ENCODE peak calls at places on chromosomes 3 and 15, in five cellular contexts. F is GM12891, M is uterus, O is sigmoid colon, E is K562. K is an unnamed sample.

GRCh38 chr3:57544181-57545125 is at the start of gene DNAH12:
- DNase-seq in F (peak), M (no peak), O (no peak), E (peak), K (peak)

GRCh38 chr15:63366451-63366850 is 15.2 kb downstream of the CA12 start:
- DNase-seq in F (no peak), M (no peak), O (no peak), E (no peak), K (no peak)

GRCh38 chr3:154244644-154245043 is 79.6 kb downstream of the DHX36 start:
- DNase-seq in F (no peak), M (no peak), O (no peak), E (no peak), K (no peak)

GRCh38 chr3:15280853-15281532 is 51.4 kb downstream of the SH3BP5 start:
- DNase-seq in F (no peak), M (no peak), O (no peak), E (no peak), K (no peak)

GRCh38 chr15:42401544-42402478 is 42.5 kb downstream of the CAPN3 start:
- DNase-seq in F (no peak), M (no peak), O (no peak), E (peak), K (no peak)

GRCh38 chr3:126354776-126355175 is 2.4 kb downstream of the KLF15 start:
- DNase-seq in F (no peak), M (no peak), O (peak), E (no peak), K (no peak)

GRCh38 chr15:77243146-77243545 is 172.2 kb upstream of the TSPAN3 start:
- DNase-seq in F (no peak), M (no peak), O (no peak), E (no peak), K (no peak)

GRCh38 chr3:56960234-56960917 is 100.1 kb upstream of the SPATA12 start:
- DNase-seq in F (no peak), M (no peak), O (no peak), E (no peak), K (no peak)

DNA sequence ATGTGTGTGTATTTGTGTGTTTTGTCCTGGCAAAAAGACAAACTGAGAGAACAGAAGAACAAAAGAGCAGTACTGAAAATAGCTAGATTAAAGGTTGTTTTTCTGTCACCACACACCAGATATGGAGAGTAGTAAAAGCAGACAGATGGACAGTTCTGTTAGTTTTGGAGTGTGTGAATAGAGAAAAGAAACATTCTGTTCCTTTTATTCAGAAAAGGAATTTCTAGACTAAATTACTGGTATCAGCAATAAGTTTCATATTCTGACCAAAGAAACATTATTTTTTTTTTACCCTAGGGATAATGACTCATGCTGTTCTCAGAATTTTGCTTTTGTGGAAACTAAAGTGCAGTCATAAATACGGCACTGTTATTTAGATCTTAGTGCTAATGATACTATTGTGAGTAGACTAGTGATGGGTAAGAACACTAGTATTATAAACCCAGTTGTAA is 32.9 kb downstream of the PIK3CA start:
- DNase-seq in F (no peak), M (no peak), O (no peak), E (no peak), K (no peak)
- TF ChIP-seq POLR2A in F (no peak), M (no peak), O (no peak), E (no peak), K (no peak)

GRCh38 chr3:45841380-45841700 is 579 bp downstream of the LZTFL1 start:
- DNase-seq in F (no peak), M (no peak), O (no peak), E (no peak), K (peak)
- TF ChIP-seq POLR2A in F (no peak), M (no peak), O (no peak), E (no peak), K (no peak)

GRCh38 chr3:132401255-132401654 is 16.0 kb upstream of the DNAJC13 start:
- DNase-seq in F (no peak), M (no peak), O (no peak), E (no peak), K (no peak)

GRCh38 chr3:132395126-132395525 is 22.2 kb upstream of the DNAJC13 start:
- DNase-seq in F (no peak), M (no peak), O (no peak), E (no peak), K (no peak)

GRCh38 chr3:132394334-132394733 is 23.0 kb upstream of the DNAJC13 start:
- DNase-seq in F (no peak), M (peak), O (no peak), E (no peak), K (no peak)

GRCh38 chr3:132396255-132396654 is 21.0 kb upstream of the DNAJC13 start:
- DNase-seq in F (no peak), M (no peak), O (no peak), E (no peak), K (no peak)

DNA sequence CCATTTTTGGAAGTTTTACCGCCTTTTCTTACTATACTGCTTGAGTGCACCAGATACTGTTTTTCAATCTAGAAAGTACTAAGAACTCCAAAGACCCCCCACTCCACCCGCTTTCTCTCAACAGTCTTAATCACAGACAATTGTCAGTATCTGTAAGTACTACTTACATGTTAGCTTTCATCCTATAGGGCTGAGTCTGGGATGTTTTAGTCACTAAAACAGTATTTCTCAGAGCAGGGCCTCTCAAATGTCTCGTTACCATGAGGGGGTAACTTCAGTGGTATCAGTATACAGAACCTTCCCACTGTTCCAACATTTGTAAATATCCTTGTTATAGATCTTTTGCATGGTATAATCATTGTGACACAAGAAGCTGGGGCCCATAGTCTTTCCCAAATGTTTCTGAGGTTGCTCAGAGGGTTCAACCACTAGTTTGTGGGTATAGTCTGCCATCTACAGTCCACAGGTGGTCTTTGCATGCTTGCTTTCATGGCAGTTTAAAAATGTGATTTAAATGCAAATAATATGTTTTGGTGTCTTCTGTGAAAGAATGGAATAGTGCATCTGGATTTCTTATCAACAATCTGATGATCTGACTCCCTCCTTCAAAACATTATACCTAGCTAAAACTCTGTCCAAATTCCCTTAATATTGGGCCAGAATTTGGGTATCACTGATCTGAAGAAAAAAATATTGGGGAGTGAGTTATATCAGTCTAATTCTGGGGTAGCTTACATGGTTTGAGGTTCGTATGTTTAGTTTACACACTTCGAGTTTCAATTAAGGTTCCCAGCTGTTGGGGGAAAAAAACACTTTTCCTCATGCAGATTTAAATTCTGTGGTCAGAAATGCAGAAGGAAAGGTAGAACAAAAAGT is 18.0 kb upstream of the DNAJC13 start:
- DNase-seq in F (peak), M (no peak), O (no peak), E (peak), K (peak)
- TF ChIP-seq POLR2A in F (no peak), M (no peak), O (no peak), E (no peak), K (no peak)

GRCh38 chr15:44537728-44538240 is 837 bp downstream of the EIF3J start:
- DNase-seq in F (no peak), M (no peak), O (no peak), E (peak), K (no peak)

GRCh38 chr15:44536298-44536961 is 517 bp upstream of the EIF3J start:
- DNase-seq in F (no peak), M (no peak), O (no peak), E (peak), K (no peak)

GRCh38 chr15:44535509-44536297 is 1.2 kb upstream of the EIF3J start:
- DNase-seq in F (no peak), M (peak), O (peak), E (no peak), K (peak)

GRCh38 chr15:44535092-44535491 is 1.9 kb upstream of the EIF3J start:
- DNase-seq in F (no peak), M (no peak), O (no peak), E (no peak), K (no peak)

DNA sequence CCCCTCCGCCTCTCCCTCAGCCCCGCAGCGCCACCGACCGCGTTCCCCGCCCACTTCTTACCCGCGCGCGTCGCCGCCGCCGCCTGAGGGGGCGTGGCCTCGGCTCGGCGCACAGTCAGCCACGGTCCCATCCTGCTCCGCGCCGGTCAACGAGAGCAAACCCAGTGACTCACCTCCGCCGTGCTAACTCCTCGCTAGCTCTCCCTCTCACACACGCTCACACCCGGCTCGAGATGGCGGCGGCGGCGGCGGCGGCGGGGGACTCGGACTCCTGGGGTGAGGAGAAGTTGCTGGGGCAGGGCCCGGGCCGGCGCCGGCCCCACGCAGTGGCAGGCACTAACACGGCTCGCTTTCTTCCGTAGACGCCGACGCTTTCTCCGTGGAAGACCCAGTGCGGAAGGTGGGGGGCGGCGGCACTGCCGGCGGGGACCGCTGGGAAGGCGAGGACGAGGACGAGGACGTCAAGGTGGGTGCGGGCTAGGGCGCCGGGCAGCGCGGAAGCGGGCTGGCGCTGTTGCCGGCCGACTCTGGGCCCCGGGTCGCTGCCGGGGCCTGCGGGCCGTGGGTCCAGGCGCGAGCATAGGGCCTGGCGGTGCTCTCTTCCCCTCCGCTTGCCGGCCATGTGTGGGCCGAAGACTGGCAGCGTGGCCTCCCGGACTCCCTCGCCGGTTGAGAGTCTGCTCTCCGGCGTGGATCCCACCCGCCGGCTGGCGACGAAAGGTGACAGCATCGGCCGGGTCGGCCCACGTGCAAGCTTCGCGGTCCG is at the start of gene EIF3J:
- DNase-seq in F (peak), M (peak), O (peak), E (peak), K (peak)
- TF ChIP-seq POLR2A in F (peak), M (peak), O (peak), E (peak), K (peak)

GRCh38 chr3:53881691-53882593 is at the start of gene ACTR8:
- DNase-seq in F (peak), M (peak), O (peak), E (peak), K (peak)
- TF ChIP-seq POLR2A in F (peak), M (peak), O (peak), E (peak), K (no peak)

GRCh38 chr3:141380987-141381386 is 12.7 kb downstream of the ZBTB38 start:
- DNase-seq in F (no peak), M (no peak), O (no peak), E (no peak), K (no peak)
- TF ChIP-seq POLR2A in F (no peak), M (no peak), O (no peak), E (no peak), K (no peak)